ENCODE peak calls at places on chromosomes 7 and 10, in eight cellular contexts. M, E, Q, O, P, W, T and H are unnamed samples.

GRCh38 chr10:119339099-119339498 is 131.7 kb downstream of the GRK5 start:
- DNase-seq in T (no peak), O (no peak), E (no peak), M (no peak), Q (no peak), W (no peak), P (no peak), H (no peak)

GRCh38 chr10:98195132-98195531 is 60.7 kb downstream of the R3HCC1L start:
- DNase-seq in M (no peak), Q (no peak), O (no peak), P (no peak), E (peak; percentile 9), W (no peak), T (peak; percentile 29), H (no peak)

GRCh38 chr7:44284881-44285541 is 40.4 kb downstream of the CAMK2B start:
- DNase-seq in M (no peak), W (no peak), E (no peak), T (no peak), P (peak; percentile 10), Q (no peak), O (no peak), H (no peak)

GRCh38 chr10:102595293-102595692 is 49.0 kb upstream of the TRIM8 start:
- DNase-seq in W (no peak), P (no peak), T (no peak), O (no peak), E (no peak), Q (no peak), M (no peak), H (no peak)

GRCh38 chr10:35722636-35723420 is 80.7 kb upstream of the FZD8 start:
- DNase-seq in W (no peak), M (no peak), T (no peak), E (no peak), O (no peak), Q (no peak), P (no peak), H (no peak)

GRCh38 chr7:151796091-151796870 is 80.6 kb downstream of the PRKAG2 start:
- DNase-seq in M (peak; percentile 33), W (no peak), P (no peak), T (peak; percentile 45), Q (no peak), E (peak; percentile 49), O (no peak), H (peak; percentile 41)

GRCh38 chr10:97332586-97333350 is 1.8 kb downstream of the FRAT2 start:
- DNase-seq in M (peak; percentile 68), O (peak; percentile 61), Q (no peak), P (no peak), W (peak; percentile 70), T (peak; percentile 78), E (peak; percentile 85), H (peak; percentile 75)

GRCh38 chr10:102815790-102816549 is 21.2 kb downstream of the CYP17A1 start:
- DNase-seq in Q (no peak), O (peak; percentile 74), P (no peak), E (peak; percentile 98), W (peak; percentile 48), T (peak; percentile 95), M (no peak), H (no peak)

GRCh38 chr10:62900829-62901571 is 84.8 kb upstream of the EGR2 start:
- DNase-seq in O (no peak), E (peak; percentile 23), Q (no peak), W (no peak), P (no peak), T (no peak), M (no peak), H (no peak)

GRCh38 chr7:128240696-128241386 is at the start of gene LEP:
- DNase-seq in W (no peak), P (no peak), E (no peak), M (no peak), Q (no peak), O (no peak), T (no peak), H (no peak)

GRCh38 chr7:106256137-106256536 is 28.6 kb downstream of the NAMPT start:
- DNase-seq in W (no peak), M (no peak), O (no peak), Q (no peak), P (no peak), T (no peak), E (no peak), H (no peak)

GRCh38 chr10:77428776-77429395 is 208.7 kb downstream of the KCNMA1 start:
- DNase-seq in E (peak; percentile 78), T (peak; percentile 83), Q (no peak), P (no peak), W (no peak), M (peak; percentile 68), O (peak; percentile 44), H (peak; percentile 29)

GRCh38 chr7:32453286-32454011 is 36.7 kb downstream of the LSM5 start:
- DNase-seq in M (no peak), T (no peak), P (no peak), Q (no peak), W (peak; percentile 78), E (no peak), O (no peak), H (peak; percentile 48)

GRCh38 chr7:30920021-30920583 is 8.4 kb downstream of the AQP1 start:
- DNase-seq in M (no peak), P (peak; percentile 3), O (no peak), T (no peak), Q (no peak), E (peak; percentile 38), W (no peak), H (peak; percentile 79)

GRCh38 chr10:21870849-21871248 is 132.7 kb downstream of the DNAJC1 start:
- DNase-seq in T (no peak), Q (no peak), E (no peak), P (no peak), M (no peak), O (no peak), W (no peak), H (no peak)

GRCh38 chr10:116536810-116537209 is 8.9 kb upstream of the PNLIP start:
- DNase-seq in T (no peak), M (no peak), W (no peak), Q (no peak), O (no peak), E (no peak), P (no peak), H (no peak)

GRCh38 chr7:131829911-131830310 is 273.5 kb upstream of the PODXL start:
- DNase-seq in M (peak; percentile 84), W (no peak), T (peak; percentile 7), O (no peak), P (no peak), E (no peak), Q (peak; percentile 42), H (no peak)

GRCh38 chr7:48924433-48924832 is at the start of gene CDC14C:
- DNase-seq in O (no peak), E (no peak), M (no peak), Q (no peak), T (no peak), W (no peak), P (no peak), H (no peak)

GRCh38 chr7:111370002-111370401 is 192.3 kb downstream of the IMMP2L start:
- DNase-seq in T (no peak), M (peak; percentile 11), W (no peak), P (no peak), Q (no peak), E (no peak), O (no peak), H (no peak)

GRCh38 chr7:119351320-119351719 is 921.7 kb upstream of the KCND2 start:
- DNase-seq in E (no peak), Q (no peak), P (no peak), T (no peak), W (no peak), O (no peak), M (no peak), H (no peak)

GRCh38 chr7:148622887-148623585 is 32.5 kb downstream of the C7orf33 start:
- DNase-seq in O (no peak), P (no peak), T (no peak), M (peak; percentile 80), W (no peak), E (no peak), Q (peak; percentile 78), H (no peak)